ENCODE peak calls at places on chromosome 1, in ten cellular contexts. C is left ventricle myocardium inferior, X is right lobe of liver, V is heart right ventricle, K is transverse colon, P is PC-9, I is ascending aorta, U is endodermal cell, A is heart left ventricle, Z is tibial artery. H is an unnamed sample.

GRCh38 chr1:113088972-113089371 is 16.0 kb downstream of the LRIG2 start:
- DNase-seq in C (no peak), X (no peak), V (no peak), K (no peak), P (no peak), I (no peak), U (no peak), A (no peak), Z (no peak), H (no peak)

GRCh38 chr1:119027759-119028158 is 39.6 kb upstream of the TBX15 start:
- DNase-seq in C (no peak), X (no peak), V (no peak), K (no peak), P (no peak), I (no peak), U (no peak), A (no peak), Z (no peak), H (no peak)

GRCh38 chr1:29498126-29499100 is 262.1 kb downstream of the PTPRU start:
- DNase-seq in C (no peak), X (peak; percentile 27), V (no peak), K (no peak), P (peak; percentile 5), I (peak; percentile 28), U (no peak), A (no peak), Z (no peak), H (no peak)

GRCh38 chr1:214107322-214108096 is 119.7 kb downstream of the PROX1 start:
- DNase-seq in C (peak; percentile 41), X (no peak), V (peak; percentile 68), K (no peak), P (no peak), I (no peak), U (no peak), A (peak; percentile 69), Z (no peak), H (no peak)

GRCh38 chr1:2623571-2624337 is 9.1 kb downstream of the MMEL1 start:
- DNase-seq in C (no peak), X (no peak), V (no peak), K (no peak), P (no peak), I (peak; percentile 37), U (peak; percentile 14), A (no peak), Z (no peak), H (no peak)

GRCh38 chr1:171999756-172000155 is 158.5 kb downstream of the DNM3 start:
- DNase-seq in C (no peak), X (no peak), V (no peak), K (no peak), P (no peak), I (no peak), U (no peak), A (no peak), Z (no peak), H (no peak)

GRCh38 chr1:182720465-182720864 is 36.1 kb upstream of the RGS8 start:
- DNase-seq in C (no peak), X (no peak), V (no peak), K (no peak), P (no peak), I (no peak), U (peak; percentile 63), A (no peak), Z (no peak), H (no peak)

GRCh38 chr1:227312364-227313025 is 5.8 kb downstream of the CDC42BPA start:
- DNase-seq in C (no peak), X (no peak), V (no peak), K (no peak), P (no peak), I (no peak), U (peak; percentile 44), A (no peak), Z (no peak), H (no peak)

GRCh38 chr1:3050603-3051002 is 18.4 kb upstream of the PRDM16 start:
- DNase-seq in C (no peak), X (no peak), V (no peak), K (no peak), P (no peak), I (peak; percentile 59), U (peak; percentile 8), A (no peak), Z (no peak), H (no peak)

DNA sequence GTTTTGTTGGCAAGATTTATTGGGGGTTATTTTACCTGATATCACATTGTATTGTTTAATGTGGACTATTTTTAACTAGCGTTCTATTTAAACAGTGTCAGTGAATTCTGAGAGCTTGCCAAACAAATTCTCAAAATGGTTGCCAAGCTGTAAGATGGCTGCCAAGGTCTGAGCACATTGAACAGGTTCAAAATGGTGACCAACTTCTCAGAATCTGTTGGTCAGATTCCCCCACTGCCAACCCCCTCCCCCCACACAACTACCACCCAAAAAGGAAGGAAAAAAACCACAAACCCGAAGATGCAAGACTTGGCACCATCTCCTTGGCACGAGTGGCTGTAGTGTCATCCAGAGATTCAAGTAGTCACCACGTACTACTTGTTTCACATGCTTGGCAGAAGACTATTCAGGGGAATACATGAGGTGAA is 159.1 kb downstream of the NFIA start:
- DNase-seq in C (peak; percentile 36), X (no peak), V (peak; percentile 42), K (peak; percentile 41), P (no peak), I (peak; percentile 81), U (no peak), A (peak; percentile 48), Z (peak; percentile 65), H (no peak)
- H3K4me3 ChIP-seq in C (peak overlapping the region; percentile 48), X (no peak overlapping the region), V (no peak overlapping the region), K (no peak overlapping the region), P (no peak overlapping the region), I (peak overlapping the region; percentile 13), U (no peak overlapping the region), A (no peak overlapping the region), Z (peak overlapping the region; percentile 30), H (no peak overlapping the region)

DNA sequence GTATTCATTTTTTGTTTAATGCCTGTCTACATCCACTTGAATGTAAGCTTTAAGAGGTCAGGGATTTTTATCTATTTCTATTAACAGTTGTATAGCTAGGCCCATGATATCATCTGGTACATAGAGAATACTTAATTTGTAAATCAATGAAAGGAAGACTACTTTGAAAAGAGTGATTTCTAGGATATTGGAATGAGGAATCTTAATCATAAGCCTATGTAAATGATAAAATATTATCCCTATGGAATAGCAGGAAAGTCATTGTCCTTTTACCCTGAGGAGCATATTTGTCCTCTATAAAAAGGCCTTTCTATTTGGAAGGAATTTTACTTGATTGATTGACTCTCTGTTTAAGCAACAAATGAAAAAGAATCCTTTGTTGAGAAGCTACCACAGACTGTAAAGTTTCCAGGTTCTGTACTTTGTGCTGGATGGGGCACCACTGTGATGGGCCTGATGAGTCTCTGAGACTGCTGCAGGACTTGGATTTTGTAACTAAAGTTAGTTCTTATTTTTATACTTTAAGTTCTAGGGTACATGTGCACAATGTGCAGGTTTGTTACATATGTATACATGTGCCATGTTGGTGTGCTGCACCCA is 53.8 kb downstream of the MAST2 start:
- DNase-seq in C (no peak), X (no peak), V (no peak), K (no peak), P (no peak), I (no peak), U (no peak), A (no peak), Z (no peak), H (no peak)
- H3K4me1 ChIP-seq in C (peaks cover 6% of the 10 kb centered on the region), X (no peaks in the 10 kb centered on the region), V (no peaks in the 10 kb centered on the region), K (no peaks in the 10 kb centered on the region), P (peaks cover 6% of the 10 kb centered on the region), I (no peaks in the 10 kb centered on the region), U (no peaks in the 10 kb centered on the region), A (no peaks in the 10 kb centered on the region), Z (no peaks in the 10 kb centered on the region), H (peaks cover 3% of the 10 kb centered on the region)

GRCh38 chr1:170929835-170930554 is 5.3 kb upstream of the MROH9 start:
- DNase-seq in C (no peak), X (no peak), V (peak; percentile 6), K (no peak), P (peak; percentile 2), I (no peak), U (peak; percentile 73), A (no peak), Z (peak; percentile 24), H (peak; percentile 31)

GRCh38 chr1:170929412-170929834 is 5.9 kb upstream of the MROH9 start:
- DNase-seq in C (no peak), X (no peak), V (no peak), K (no peak), P (no peak), I (no peak), U (no peak), A (no peak), Z (no peak), H (no peak)

GRCh38 chr1:170932236-170932635 is 3.1 kb upstream of the MROH9 start:
- DNase-seq in C (no peak), X (no peak), V (no peak), K (no peak), P (no peak), I (no peak), U (no peak), A (no peak), Z (no peak), H (no peak)

GRCh38 chr1:170931650-170932049 is 3.7 kb upstream of the MROH9 start:
- DNase-seq in C (no peak), X (no peak), V (no peak), K (no peak), P (no peak), I (no peak), U (no peak), A (no peak), Z (no peak), H (no peak)

GRCh38 chr1:170927955-170928850 is 7.1 kb upstream of the MROH9 start:
- DNase-seq in C (no peak), X (no peak), V (no peak), K (no peak), P (no peak), I (no peak), U (no peak), A (no peak), Z (no peak), H (no peak)
- H3K27ac ChIP-seq in C (no peak overlapping the region), X (no peak overlapping the region), V (peak overlapping the region; percentile 55), K (no peak overlapping the region), P (no peak overlapping the region), I (peak overlapping the region; percentile 81), U (no peak overlapping the region), A (no peak overlapping the region), Z (peak overlapping the region; percentile 69), H (no peak overlapping the region)

GRCh38 chr1:45864765-45865164 is 61.4 kb downstream of the MAST2 start:
- DNase-seq in C (no peak), X (no peak), V (no peak), K (no peak), P (no peak), I (no peak), U (no peak), A (no peak), Z (no peak), H (no peak)

GRCh38 chr1:45863117-45863670 is 59.8 kb downstream of the MAST2 start:
- DNase-seq in C (no peak), X (no peak), V (no peak), K (no peak), P (no peak), I (no peak), U (no peak), A (no peak), Z (no peak), H (no peak)

GRCh38 chr1:45867697-45868346 is 64.4 kb downstream of the MAST2 start:
- DNase-seq in C (no peak), X (no peak), V (no peak), K (no peak), P (no peak), I (no peak), U (no peak), A (no peak), Z (no peak), H (no peak)

GRCh38 chr1:45862008-45862407 is 58.6 kb downstream of the MAST2 start:
- DNase-seq in C (no peak), X (no peak), V (no peak), K (no peak), P (no peak), I (no peak), U (no peak), A (no peak), Z (no peak), H (no peak)

GRCh38 chr1:45864124-45864721 is 60.8 kb downstream of the MAST2 start:
- DNase-seq in C (no peak), X (no peak), V (no peak), K (no peak), P (no peak), I (no peak), U (no peak), A (no peak), Z (no peak), H (no peak)
- H3K4me3 ChIP-seq in C (peak overlapping the region; percentile 51), X (no peak overlapping the region), V (no peak overlapping the region), K (no peak overlapping the region), P (no peak overlapping the region), I (peak overlapping the region; percentile 28), U (no peak overlapping the region), A (no peak overlapping the region), Z (no peak overlapping the region), H (no peak overlapping the region)

H was measured in lung.